ENCODE peak calls at places on chromosomes 11 and 22, in eight cellular contexts. H, D, P, A, K, N, L and V are unnamed samples.

GRCh38 chr11:88353835-88354496 is 16.4 kb upstream of the CTSC start:
- DNase-seq in H (no peak), D (no peak), P (no peak), A (no peak), K (no peak), N (no peak), L (no peak), V (no peak)

GRCh38 chr11:116960916-116961315 is 123.5 kb upstream of the APOA1 start:
- DNase-seq in H (no peak), D (no peak), P (peak; percentile 19), A (no peak), K (peak; percentile 76), N (no peak), L (no peak), V (peak; percentile 21)

GRCh38 chr22:19637405-19638281 is 76.7 kb upstream of the SEPTIN5 start:
- DNase-seq in H (no peak), D (no peak), P (no peak), A (no peak), K (no peak), N (no peak), L (no peak), V (no peak)

GRCh38 chr22:33564683-33565082 is 355.6 kb downstream of the LARGE1 start:
- DNase-seq in H (no peak), D (no peak), P (no peak), A (no peak), K (no peak), N (no peak), L (no peak), V (no peak)

GRCh38 chr11:55942785-55943392 is 6.7 kb upstream of the OR5I1 start:
- DNase-seq in H (no peak), D (no peak), P (peak; percentile 64), A (no peak), K (peak; percentile 77), N (no peak), L (no peak), V (no peak)

GRCh38 chr22:46146329-46146728 is 4.0 kb upstream of the PPARA start:
- DNase-seq in H (no peak), D (no peak), P (no peak), A (no peak), K (no peak), N (no peak), L (no peak), V (no peak)

GRCh38 chr11:124758355-124759267 is 3.5 kb downstream of the ESAM start:
- DNase-seq in H (no peak), D (peak; percentile 88), P (peak; percentile 91), A (no peak), K (peak; percentile 51), N (no peak), L (peak; percentile 82), V (peak; percentile 90)

GRCh38 chr11:5280582-5281102 is 10.9 kb upstream of the HBE1 start:
- DNase-seq in H (peak; percentile 38), D (peak; percentile 45), P (peak; percentile 11), A (peak; percentile 17), K (peak; percentile 95), N (no peak), L (peak; percentile 56), V (peak; percentile 9)

GRCh38 chr22:41305646-41306045 is 4.3 kb downstream of the ZC3H7B start:
- DNase-seq in H (no peak), D (no peak), P (no peak), A (peak; percentile 66), K (peak; percentile 83), N (no peak), L (no peak), V (no peak)

GRCh38 chr11:73239111-73239521 is 21.0 kb downstream of the P2RY2 start:
- DNase-seq in H (no peak), D (no peak), P (no peak), A (no peak), K (no peak), N (no peak), L (no peak), V (no peak)

GRCh38 chr11:47906066-47906465 is 57.9 kb upstream of the NUP160 start:
- DNase-seq in H (no peak), D (no peak), P (no peak), A (no peak), K (no peak), N (no peak), L (no peak), V (no peak)

GRCh38 chr11:116643521-116643920 is 129.3 kb downstream of the BUD13 start:
- DNase-seq in H (no peak), D (no peak), P (no peak), A (no peak), K (no peak), N (no peak), L (no peak), V (no peak)

GRCh38 chr22:35987487-35987886 is 41.1 kb downstream of the RBFOX2 start:
- DNase-seq in H (no peak), D (no peak), P (no peak), A (no peak), K (no peak), N (no peak), L (no peak), V (no peak)

GRCh38 chr11:25039165-25039564 is 542.3 kb downstream of the LUZP2 start:
- DNase-seq in H (no peak), D (no peak), P (no peak), A (no peak), K (no peak), N (no peak), L (no peak), V (no peak)

GRCh38 chr11:91956711-91957110 is 267.9 kb upstream of the FAT3 start:
- DNase-seq in H (no peak), D (no peak), P (no peak), A (no peak), K (no peak), N (no peak), L (no peak), V (no peak)

GRCh38 chr11:35879361-35879760 is 64.5 kb upstream of the LDLRAD3 start:
- DNase-seq in H (no peak), D (no peak), P (no peak), A (no peak), K (no peak), N (no peak), L (no peak), V (no peak)

GRCh38 chr22:39560127-39560526 is 10.4 kb upstream of the CACNA1I start:
- DNase-seq in H (no peak), D (no peak), P (no peak), A (no peak), K (no peak), N (no peak), L (no peak), V (peak; percentile 63)

GRCh38 chr22:36566720-36567119 is 37.8 kb upstream of the EIF3D start:
- DNase-seq in H (no peak), D (no peak), P (no peak), A (no peak), K (no peak), N (no peak), L (no peak), V (no peak)

GRCh38 chr11:61601512-61601911 is 20.6 kb upstream of the SYT7 start:
- DNase-seq in H (no peak), D (no peak), P (no peak), A (no peak), K (peak; percentile 59), N (no peak), L (no peak), V (no peak)
- H3K36me3 ChIP-seq in H (no peaks in the 10 kb centered on the region), D (no peaks in the 10 kb centered on the region), P (no peaks in the 10 kb centered on the region), A (no peaks in the 10 kb centered on the region), K (no peaks in the 10 kb centered on the region), N (no peaks in the 10 kb centered on the region), L (no peaks in the 10 kb centered on the region), V (no peaks in the 10 kb centered on the region)

GRCh38 chr11:2396471-2396870 is 4.1 kb upstream of the TSSC4 start:
- DNase-seq in H (no peak), D (no peak), P (no peak), A (no peak), K (no peak), N (no peak), L (no peak), V (no peak)

GRCh38 chr11:2398664-2399355 is 1.7 kb upstream of the TSSC4 start:
- DNase-seq in H (no peak), D (no peak), P (no peak), A (no peak), K (no peak), N (no peak), L (no peak), V (no peak)

GRCh38 chr11:2395856-2396255 is 4.7 kb upstream of the TSSC4 start:
- DNase-seq in H (no peak), D (no peak), P (no peak), A (no peak), K (no peak), N (no peak), L (no peak), V (no peak)

GRCh38 chr11:2395211-2395730 is 5.3 kb upstream of the TSSC4 start:
- DNase-seq in H (no peak), D (no peak), P (no peak), A (no peak), K (no peak), N (no peak), L (no peak), V (no peak)

DNA sequence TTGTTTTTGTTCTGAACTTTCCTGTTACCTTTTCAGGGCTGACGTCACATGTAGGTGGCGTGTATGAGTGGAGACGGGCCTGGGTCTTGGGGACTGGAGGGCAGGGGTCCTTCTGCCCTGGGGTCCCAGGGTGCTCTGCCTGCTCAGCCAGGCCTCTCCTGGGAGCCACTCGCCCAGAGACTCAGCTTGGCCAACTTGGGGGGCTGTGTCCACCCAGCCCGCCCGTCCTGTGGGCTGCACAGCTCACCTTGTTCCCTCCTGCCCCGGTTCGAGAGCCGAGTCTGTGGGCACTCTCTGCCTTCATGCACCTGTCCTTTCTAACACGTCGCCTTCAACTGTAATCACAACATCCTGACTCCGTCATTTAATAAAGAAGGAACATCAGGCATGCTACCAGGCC is 3.5 kb upstream of the TSSC4 start:
- DNase-seq in H (no peak), D (no peak), P (no peak), A (no peak), K (no peak), N (no peak), L (no peak), V (no peak)
- H3K36me3 ChIP-seq in H (peaks cover 38% of the 10 kb centered on the region), D (peaks cover 71% of the 10 kb centered on the region), P (peaks cover 10% of the 10 kb centered on the region), A (no peaks in the 10 kb centered on the region), K (peaks cover under 1% of the 10 kb centered on the region), N (no peaks in the 10 kb centered on the region), L (peaks cover 11% of the 10 kb centered on the region), V (peaks cover 24% of the 10 kb centered on the region)

GRCh38 chr11:125924384-125925007 is 20.2 kb downstream of the DDX25 start:
- DNase-seq in H (no peak), D (no peak), P (no peak), A (no peak), K (no peak), N (no peak), L (no peak), V (no peak)
- H3K36me3 ChIP-seq in H (no peaks in the 10 kb centered on the region), D (no peaks in the 10 kb centered on the region), P (no peaks in the 10 kb centered on the region), A (no peaks in the 10 kb centered on the region), K (no peaks in the 10 kb centered on the region), N (no peaks in the 10 kb centered on the region), L (no peaks in the 10 kb centered on the region), V (no peaks in the 10 kb centered on the region)

GRCh38 chr11:69442807-69443137 is 38.7 kb upstream of the LINC01488 start:
- DNase-seq in H (no peak), D (no peak), P (no peak), A (no peak), K (peak; percentile 62), N (no peak), L (no peak), V (peak; percentile 25)
- H3K36me3 ChIP-seq in H (no peaks in the 10 kb centered on the region), D (no peaks in the 10 kb centered on the region), P (no peaks in the 10 kb centered on the region), A (no peaks in the 10 kb centered on the region), K (no peaks in the 10 kb centered on the region), N (no peaks in the 10 kb centered on the region), L (no peaks in the 10 kb centered on the region), V (no peaks in the 10 kb centered on the region)